ENCODE peak calls at places on chromosome 10, in eight cellular contexts. T is brain microvascular endothelial cell; G is cardiac muscle cell; W is CD4-positive, alpha-beta T cell; U is endodermal cell; Z is H9; B is heart right ventricle; C is adrenal gland. V is an unnamed sample.

GRCh38 chr10:29535012-29535777 is 99.6 kb downstream of the SVIL start:
- DNase-seq in T (peak), G (peak), W (no peak), U (peak), Z (peak), B (no peak), C (peak), V (peak)

GRCh38 chr10:124319926-124320391 is 98.8 kb downstream of the OAT start:
- DNase-seq in T (peak), G (peak), W (no peak), U (peak), Z (peak), B (no peak), C (peak), V (no peak)

GRCh38 chr10:48358162-48358561 is 51.7 kb downstream of the MAPK8 start:
- DNase-seq in T (no peak), G (no peak), W (no peak), U (no peak), Z (no peak), B (no peak), C (no peak), V (no peak)

GRCh38 chr10:77737608-77738007 is 100.0 kb upstream of the KCNMA1 start:
- DNase-seq in T (peak), G (peak), W (no peak), U (no peak), Z (no peak), B (no peak), C (no peak), V (no peak)

GRCh38 chr10:28668363-28669226 is 8.7 kb upstream of the BAMBI start:
- DNase-seq in T (peak), G (peak), W (no peak), U (peak), Z (peak), B (no peak), C (peak), V (no peak)

GRCh38 chr10:86283466-86284287 is 82.9 kb downstream of the GRID1 start:
- DNase-seq in T (no peak), G (no peak), W (no peak), U (no peak), Z (peak), B (no peak), C (no peak), V (no peak)

GRCh38 chr10:89115876-89116627 is 91.1 kb downstream of the CH25H start:
- DNase-seq in T (peak), G (peak), W (no peak), U (no peak), Z (no peak), B (no peak), C (no peak), V (no peak)

GRCh38 chr10:64503429-64503828 is 982.2 kb downstream of the REEP3 start:
- DNase-seq in T (no peak), G (no peak), W (no peak), U (no peak), Z (no peak), B (no peak), C (no peak), V (no peak)

GRCh38 chr10:129951251-129951808 is 12.7 kb downstream of the EBF3 start:
- DNase-seq in T (no peak), G (peak), W (no peak), U (no peak), Z (no peak), B (no peak), C (no peak), V (no peak)

GRCh38 chr10:17616403-17617030 is 657 bp downstream of the HACD1 start:
- DNase-seq in T (peak), G (peak), W (no peak), U (peak), Z (peak), B (peak), C (peak), V (peak)

GRCh38 chr10:12849351-12850181 is 151.9 kb downstream of the CCDC3 start:
- DNase-seq in T (no peak), G (peak), W (no peak), U (no peak), Z (no peak), B (no peak), C (no peak), V (no peak)

GRCh38 chr10:102299873-102300272 is 54.5 kb downstream of the GBF1 start:
- DNase-seq in T (peak), G (peak), W (no peak), U (no peak), Z (no peak), B (no peak), C (no peak), V (no peak)

GRCh38 chr10:115829501-115830215 is 443.3 kb downstream of the GFRA1 start:
- DNase-seq in T (no peak), G (peak), W (no peak), U (no peak), Z (no peak), B (no peak), C (no peak), V (no peak)

GRCh38 chr10:810351-810846 is 120.9 kb upstream of the DIP2C start:
- DNase-seq in T (no peak), G (peak), W (no peak), U (peak), Z (no peak), B (no peak), C (no peak), V (peak)

GRCh38 chr10:131869344-131869743 is 31.5 kb upstream of the PPP2R2D start:
- DNase-seq in T (no peak), G (no peak), W (no peak), U (no peak), Z (no peak), B (no peak), C (no peak), V (no peak)

GRCh38 chr10:72524489-72524888 is 101.4 kb downstream of the MICU1 start:
- DNase-seq in T (no peak), G (no peak), W (no peak), U (no peak), Z (no peak), B (no peak), C (no peak), V (no peak)
- H3K27ac ChIP-seq in T (no peak), G (no peak), W (no peak), U (no peak), Z (no peak), B (no peak), C (no peak), V (no peak)

DNA sequence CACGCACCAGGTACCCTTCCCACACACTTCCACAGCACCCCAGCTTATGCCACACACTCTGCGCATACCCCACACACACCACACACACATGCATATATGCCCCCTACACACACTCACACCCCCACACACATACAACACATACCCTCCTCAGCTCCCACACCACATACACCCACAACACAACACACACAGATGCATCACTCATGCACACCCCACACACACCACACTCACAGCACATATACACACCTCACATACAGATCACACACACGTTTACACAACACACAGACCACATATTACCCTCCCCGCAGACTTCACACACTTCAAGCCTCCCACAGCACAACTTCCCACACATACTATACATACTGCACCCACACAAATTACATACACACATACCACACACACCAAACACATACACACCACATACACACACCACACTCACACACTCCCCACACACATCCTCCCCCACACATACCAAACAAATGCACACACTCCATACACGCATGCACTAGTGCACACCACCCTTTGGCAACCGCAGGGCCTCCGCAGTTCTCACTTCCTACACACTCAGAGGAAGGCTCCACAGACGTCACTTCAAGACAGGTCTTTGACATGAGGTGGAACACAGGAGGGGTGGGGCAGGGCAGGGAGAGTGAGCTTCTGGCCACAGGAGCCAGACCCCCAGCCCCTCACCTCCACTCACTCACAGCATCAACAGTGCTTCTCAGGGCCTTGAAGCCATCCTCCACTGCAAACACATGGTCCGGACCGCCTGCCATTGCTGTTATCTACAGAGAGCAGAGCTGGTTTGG is 18.5 kb upstream of the ANTXRL start:
- DNase-seq in T (no peak), G (no peak), W (peak), U (no peak), Z (no peak), B (no peak), C (no peak), V (no peak)
- H3K27ac ChIP-seq in T (no peak), G (no peak), W (peak), U (no peak), Z (no peak), B (no peak), C (no peak), V (no peak)

GRCh38 chr10:125707852-125708468 is 11.5 kb upstream of the EDRF1 start:
- DNase-seq in T (no peak), G (peak), W (no peak), U (peak), Z (no peak), B (no peak), C (no peak), V (no peak)

GRCh38 chr10:125711110-125711750 is 8.3 kb upstream of the EDRF1 start:
- DNase-seq in T (no peak), G (no peak), W (no peak), U (no peak), Z (no peak), B (no peak), C (no peak), V (no peak)

GRCh38 chr10:125708971-125709503 is 10.5 kb upstream of the EDRF1 start:
- DNase-seq in T (no peak), G (no peak), W (no peak), U (no peak), Z (no peak), B (no peak), C (no peak), V (no peak)

GRCh38 chr10:125709553-125710266 is 9.8 kb upstream of the EDRF1 start:
- DNase-seq in T (no peak), G (peak), W (no peak), U (no peak), Z (no peak), B (no peak), C (no peak), V (no peak)

DNA sequence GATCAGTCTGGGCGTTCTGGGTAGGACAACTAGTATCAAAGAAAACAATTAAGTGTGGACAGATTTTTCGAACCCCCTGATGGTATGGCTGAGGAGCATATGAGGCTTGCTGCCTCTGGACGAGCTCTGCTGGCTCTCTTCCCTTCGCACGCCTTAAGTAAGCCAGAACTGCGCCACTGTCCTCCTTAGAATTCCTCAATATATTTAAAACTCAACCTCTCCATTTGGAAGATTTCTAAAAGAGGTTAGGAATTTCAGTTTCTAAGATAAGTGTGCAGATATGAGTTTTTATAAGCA is 9.3 kb upstream of the EDRF1 start:
- DNase-seq in T (no peak), G (no peak), W (no peak), U (no peak), Z (no peak), B (no peak), C (no peak), V (no peak)
- H3K27ac ChIP-seq in T (no peak), G (no peak), W (no peak), U (no peak), Z (no peak), B (peak), C (peak), V (no peak)

DNA sequence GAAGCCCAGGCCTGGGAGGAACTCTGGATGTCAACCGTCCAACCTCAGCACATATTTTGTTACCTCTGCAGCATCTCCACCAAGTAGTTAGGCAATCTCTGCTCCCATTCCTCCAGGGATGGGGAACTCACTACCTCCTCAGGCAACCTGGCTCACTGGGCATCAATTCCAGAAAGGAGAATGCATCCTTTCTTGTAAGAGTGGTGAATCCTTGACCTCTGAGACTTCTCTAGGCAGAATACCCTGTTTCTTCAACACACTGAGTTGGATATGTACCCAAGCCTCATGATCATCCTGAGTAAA is 136.7 kb upstream of the ZMIZ1 start:
- DNase-seq in T (no peak), G (no peak), W (no peak), U (no peak), Z (no peak), B (no peak), C (no peak), V (no peak)
- H3K27ac ChIP-seq in T (no peak), G (no peak), W (no peak), U (no peak), Z (no peak), B (peak), C (peak), V (no peak)

GRCh38 chr10:119243967-119244366 is 36.6 kb downstream of the GRK5 start:
- DNase-seq in T (no peak), G (no peak), W (no peak), U (no peak), Z (no peak), B (no peak), C (no peak), V (no peak)
- H3K27ac ChIP-seq in T (no peak), G (no peak), W (no peak), U (no peak), Z (no peak), B (no peak), C (peak), V (no peak)

GRCh38 chr10:91185239-91185875 is 35.1 kb upstream of the PCGF5 start:
- DNase-seq in T (peak), G (peak), W (no peak), U (no peak), Z (no peak), B (no peak), C (peak), V (no peak)
- H3K27ac ChIP-seq in T (peak), G (no peak), W (no peak), U (no peak), Z (no peak), B (no peak), C (peak), V (no peak)

GRCh38 chr10:117480097-117480496 is 62.4 kb upstream of the EMX2 start:
- DNase-seq in T (no peak), G (no peak), W (no peak), U (no peak), Z (no peak), B (no peak), C (no peak), V (no peak)

GRCh38 chr10:117477961-117478670 is 64.4 kb upstream of the EMX2 start:
- DNase-seq in T (peak), G (peak), W (no peak), U (no peak), Z (no peak), B (no peak), C (no peak), V (no peak)

GRCh38 chr10:117477241-117477947 is 65.2 kb upstream of the EMX2 start:
- DNase-seq in T (no peak), G (no peak), W (no peak), U (no peak), Z (no peak), B (no peak), C (no peak), V (no peak)

GRCh38 chr10:117476281-117476680 is 66.3 kb upstream of the EMX2 start:
- DNase-seq in T (no peak), G (no peak), W (no peak), U (no peak), Z (no peak), B (no peak), C (no peak), V (no peak)

GRCh38 chr10:117476716-117477115 is 65.8 kb upstream of the EMX2 start:
- DNase-seq in T (no peak), G (no peak), W (no peak), U (no peak), Z (no peak), B (no peak), C (no peak), V (no peak)
- H3K27ac ChIP-seq in T (no peak), G (no peak), W (no peak), U (no peak), Z (no peak), B (no peak), C (no peak), V (no peak)

GRCh38 chr10:79013406-79013805 is 55.4 kb upstream of the ZMIZ1 start:
- DNase-seq in T (no peak), G (no peak), W (no peak), U (no peak), Z (no peak), B (no peak), C (no peak), V (no peak)
- H3K27ac ChIP-seq in T (no peak), G (no peak), W (no peak), U (no peak), Z (no peak), B (no peak), C (no peak), V (no peak)